ENCODE peak calls at places on chromosomes 6 and 20, in nine cellular contexts. L, S, F, Q, R, O, M, P and B are unnamed samples.

GRCh38 chr6:136696238-136696637 is 96.0 kb downstream of the MAP3K5 start:
- DNase-seq in S (no peak), F (no peak), P (no peak), O (no peak), L (no peak), Q (no peak), R (no peak), M (peak), B (no peak)

GRCh38 chr6:6491761-6492160 is 96.8 kb upstream of the LY86 start:
- DNase-seq in Q (no peak), P (no peak), M (no peak), F (no peak), L (no peak), O (no peak), S (no peak), R (no peak), B (no peak)

GRCh38 chr6:144955853-144956252 is 670.7 kb downstream of the UTRN start:
- DNase-seq in L (no peak), M (no peak), O (no peak), P (no peak), Q (peak), R (no peak), S (no peak), F (no peak), B (no peak)

GRCh38 chr6:166664135-166664534 is 37.1 kb upstream of the RPS6KA2 start:
- DNase-seq in F (no peak), O (no peak), R (no peak), M (peak), S (no peak), P (peak), L (no peak), Q (no peak), B (no peak)

GRCh38 chr6:125995972-125996580 is 9.7 kb downstream of the TRMT11 start:
- DNase-seq in P (peak), M (peak), F (peak), O (peak), L (peak), S (peak), Q (peak), R (peak), B (peak)

GRCh38 chr20:5448449-5449118 is 131.8 kb upstream of the PROKR2 start:
- DNase-seq in O (peak), F (peak), L (peak), P (peak), S (no peak), Q (peak), M (peak), R (peak), B (peak)

GRCh38 chr20:31652917-31653385 is 15.2 kb downstream of the COX4I2 start:
- DNase-seq in Q (peak), M (no peak), L (no peak), O (no peak), P (no peak), S (no peak), R (no peak), F (no peak), B (no peak)

GRCh38 chr6:45626087-45626891 is 248.6 kb upstream of the SUPT3H start:
- DNase-seq in S (no peak), P (no peak), F (no peak), O (peak), R (peak), Q (peak), L (no peak), M (no peak), B (no peak)

GRCh38 chr6:83511901-83512681 is at the start of gene PRSS35:
- DNase-seq in Q (peak), O (peak), P (peak), F (peak), S (no peak), L (peak), R (peak), M (peak), B (peak)

GRCh38 chr20:14374191-14374590 is 36.8 kb upstream of the FLRT3 start:
- DNase-seq in P (no peak), S (no peak), R (no peak), O (peak), F (no peak), Q (no peak), M (no peak), L (no peak), B (no peak)

GRCh38 chr6:15329154-15329781 is 83.4 kb downstream of the JARID2 start:
- DNase-seq in M (no peak), L (no peak), R (no peak), F (peak), P (no peak), Q (peak), S (no peak), O (peak), B (no peak)

GRCh38 chr6:92125681-92126080 is 1293.7 kb downstream of the EPHA7 start:
- DNase-seq in F (no peak), R (no peak), L (no peak), P (no peak), S (no peak), M (no peak), O (no peak), Q (no peak), B (no peak)

GRCh38 chr6:116208056-116208785 is 45.7 kb downstream of the TSPYL4 start:
- DNase-seq in R (no peak), P (no peak), M (no peak), S (no peak), F (no peak), O (no peak), Q (no peak), L (no peak), B (no peak)

GRCh38 chr6:168133186-168133585 is 54.2 kb upstream of the FRMD1 start:
- DNase-seq in O (peak), R (no peak), Q (peak), P (no peak), L (no peak), F (peak), S (no peak), M (no peak), B (no peak)